ENCODE peak calls at places on chromosome 13, in ten cellular contexts. T is AG08396, V is stomach, J is T-helper 1 cell, H is OCI-LY7, N is astrocyte of the hippocampus, G is fibroblast of mammary gland, B is hepatic stellate cell, S is occipital lobe, X is iPS DF 6.9. Y is an unnamed sample.

GRCh38 chr13:102240110-102240509 is 161.7 kb downstream of the FGF14 start:
- DNase-seq in B (no peak), N (no peak), H (no peak), V (no peak), T (no peak), S (no peak), J (no peak), X (no peak), G (no peak), Y (no peak)

GRCh38 chr13:49098771-49099512 is 121.2 kb upstream of the MLNR start:
- DNase-seq in N (peak), G (peak), X (no peak), J (no peak), S (no peak), H (peak), B (no peak), T (no peak), V (no peak), Y (peak)

GRCh38 chr13:109604894-109605293 is 181.5 kb downstream of the IRS2 start:
- DNase-seq in H (no peak), G (no peak), T (no peak), J (no peak), N (no peak), V (no peak), S (no peak), B (no peak), X (no peak), Y (no peak)

GRCh38 chr13:60623131-60623530 is 226.1 kb downstream of the TDRD3 start:
- DNase-seq in B (no peak), N (peak), H (no peak), V (no peak), S (no peak), T (no peak), G (no peak), J (no peak), X (no peak), Y (no peak)

GRCh38 chr13:77300176-77301141 is 26.4 kb downstream of the MYCBP2 start:
- DNase-seq in H (peak), S (no peak), N (peak), G (peak), T (peak), B (peak), V (no peak), X (no peak), J (no peak), Y (no peak)

GRCh38 chr13:43805681-43806128 is 18.9 kb upstream of the ENOX1 start:
- DNase-seq in T (no peak), V (no peak), H (no peak), S (no peak), X (no peak), N (no peak), B (no peak), J (no peak), G (peak), Y (no peak)

GRCh38 chr13:100517135-100517534 is 71.5 kb downstream of the GGACT start:
- DNase-seq in X (no peak), B (no peak), V (peak), S (no peak), H (no peak), T (no peak), J (no peak), N (no peak), G (no peak), Y (peak)

GRCh38 chr13:113935523-113935922 is 38.4 kb downstream of the C13orf46 start:
- DNase-seq in B (no peak), T (no peak), X (no peak), J (no peak), G (no peak), N (no peak), H (no peak), V (no peak), S (no peak), Y (no peak)

GRCh38 chr13:37747071-37747612 is 122.4 kb downstream of the TRPC4 start:
- DNase-seq in B (peak), S (no peak), J (no peak), T (no peak), X (no peak), V (no peak), N (peak), G (peak), H (no peak), Y (no peak)